ENCODE peak calls at places on chromosomes 13 and 19, in five cellular contexts. N is adipocyte, B is colonic mucosa, V is aorta, I is tibial artery. P is an unnamed sample.

GRCh38 chr13:112723771-112724170 is 33.9 kb downstream of the ATP11A start:
- DNase-seq in V (no peak), B (no peak), I (peak; percentile 15), N (no peak), P (no peak)

GRCh38 chr19:40365613-40366401 is 17.3 kb downstream of the PLD3 start:
- DNase-seq in B (peak; percentile 47), V (peak; percentile 83), N (peak; percentile 93), I (peak; percentile 55), P (peak; percentile 91)

GRCh38 chr19:13060233-13060963 is 42.3 kb downstream of the LYL1 start:
- DNase-seq in I (no peak), N (peak; percentile 24), B (peak; percentile 55), V (peak; percentile 81), P (no peak)

GRCh38 chr19:1211494-1212234 is 6.1 kb downstream of the STK11 start:
- DNase-seq in B (no peak), N (no peak), V (no peak), I (no peak), P (no peak)

GRCh38 chr13:102443234-102443633 is 41.4 kb upstream of the FGF14 start:
- DNase-seq in V (no peak), N (no peak), I (no peak), B (no peak), P (no peak)

GRCh38 chr13:106083620-106084350 is 451.7 kb downstream of the EFNB2 start:
- DNase-seq in B (peak; percentile 63), N (peak; percentile 69), V (no peak), I (no peak), P (no peak)

GRCh38 chr19:48551437-48552302 is at the start of gene SULT2B1:
- DNase-seq in B (peak; percentile 92), I (no peak), N (no peak), V (no peak), P (peak; percentile 69)

GRCh38 chr19:6421075-6422014 is 3.3 kb downstream of the KHSRP start:
- DNase-seq in I (no peak), B (no peak), V (no peak), N (no peak), P (no peak)

GRCh38 chr13:61664821-61665705 is 249.4 kb upstream of the PCDH20 start:
- DNase-seq in B (no peak), N (no peak), V (no peak), I (no peak), P (no peak)

DNA sequence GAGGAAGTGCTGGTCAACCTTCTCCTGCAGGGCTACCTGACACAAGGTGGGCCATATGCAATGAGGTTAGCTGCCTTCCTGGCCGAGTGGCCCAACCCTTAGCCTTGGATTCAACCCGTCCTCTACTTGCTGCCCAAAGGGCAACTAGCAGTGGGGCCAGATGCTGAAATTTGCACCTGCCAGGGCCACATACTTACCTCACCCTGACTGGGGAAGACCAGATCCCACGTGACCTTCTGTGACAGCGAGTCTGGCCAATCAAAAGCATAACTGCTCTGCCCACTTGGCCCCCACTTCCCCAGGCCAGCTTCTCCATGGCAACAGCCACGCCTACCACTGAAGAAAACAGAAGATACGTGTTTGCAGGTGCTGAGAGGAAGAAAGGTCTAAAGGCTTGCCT is 10.9 kb downstream of the PEG3 start:
- DNase-seq in I (no peak), N (no peak), B (no peak), V (no peak), P (peak; percentile 22)
- H3K9me3 ChIP-seq in I (no peaks in the 10 kb centered on the region), N (no peaks in the 10 kb centered on the region), B (no peaks in the 10 kb centered on the region), V (peaks cover 2% of the 10 kb centered on the region), P (peaks cover 5% of the 10 kb centered on the region)

DNA sequence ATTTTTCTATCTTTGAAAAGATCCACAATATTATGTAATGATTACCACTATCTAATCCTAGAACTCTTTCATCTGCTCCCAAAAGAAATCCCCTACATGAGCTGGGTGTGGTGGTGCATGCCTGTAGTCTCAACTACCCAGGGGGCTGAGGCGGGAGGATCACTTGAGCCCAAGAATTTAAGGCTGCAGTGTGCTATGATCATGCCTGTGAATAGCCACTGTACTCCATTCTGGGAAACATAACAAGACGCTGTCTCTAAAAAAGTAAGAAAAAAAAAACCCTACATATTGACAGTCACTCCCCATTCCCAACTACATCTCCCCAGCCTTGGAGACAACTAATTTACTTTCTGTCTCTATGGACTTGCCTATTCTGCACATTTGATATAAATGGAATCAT is 1.1 kb upstream of the ZNF226 start:
- DNase-seq in B (no peak), I (no peak), N (no peak), V (no peak), P (no peak)
- H3K9me3 ChIP-seq in B (peaks cover 2% of the 10 kb centered on the region), I (peaks cover 36% of the 10 kb centered on the region), N (peaks cover 12% of the 10 kb centered on the region), V (peaks cover 9% of the 10 kb centered on the region), P (no peaks in the 10 kb centered on the region)

GRCh38 chr19:58117841-58118575 is 20.0 kb upstream of the ZSCAN18 start:
- DNase-seq in B (no peak), N (no peak), V (no peak), I (no peak), P (no peak)
- H3K9me3 ChIP-seq in B (peaks cover 3% of the 10 kb centered on the region), N (peaks cover 92% of the 10 kb centered on the region), V (peaks cover 40% of the 10 kb centered on the region), I (peaks cover 95% of the 10 kb centered on the region), P (no peaks in the 10 kb centered on the region)

DNA sequence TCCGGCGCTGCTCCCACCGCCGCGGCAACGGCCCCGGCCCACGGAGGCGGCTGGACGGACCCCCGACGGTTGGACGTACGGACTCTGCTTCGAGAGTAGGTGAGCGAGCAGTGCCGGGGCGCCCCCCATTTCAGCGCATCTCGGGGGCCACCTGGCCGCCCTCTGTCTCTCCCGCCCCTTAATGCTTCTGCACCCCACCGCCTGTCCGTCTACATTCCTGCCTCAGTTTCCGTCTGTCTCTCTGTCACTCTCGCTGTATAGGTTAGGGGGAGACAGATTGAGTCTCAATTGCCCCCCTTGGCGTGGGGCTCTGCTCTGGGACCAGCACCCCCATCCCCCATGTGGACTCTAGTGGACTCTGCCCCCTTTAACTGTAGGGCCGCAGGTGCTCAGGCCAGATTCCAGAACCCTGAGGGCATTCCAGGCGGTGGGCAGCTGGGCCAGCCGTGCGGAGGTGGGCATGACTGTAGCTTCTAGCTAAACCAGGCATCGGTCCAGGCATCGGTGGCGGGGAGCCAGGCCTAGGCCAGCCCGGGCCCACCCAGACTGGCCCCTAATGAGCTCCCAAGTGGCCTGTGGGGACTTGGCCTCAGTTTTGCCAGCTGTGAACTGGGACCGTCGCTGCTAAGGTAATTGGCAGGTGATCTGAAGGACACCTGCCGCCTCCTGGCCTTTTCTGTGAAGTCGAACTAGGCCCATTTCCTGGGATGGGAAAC is 373 bp downstream of the TNFAIP8L1 start:
- DNase-seq in V (peak; percentile 64), B (peak; percentile 55), I (no peak), N (peak; percentile 37), P (peak; percentile 47)
- H3K9me3 ChIP-seq in V (no peaks in the 10 kb centered on the region), B (no peaks in the 10 kb centered on the region), I (no peaks in the 10 kb centered on the region), N (no peaks in the 10 kb centered on the region), P (no peaks in the 10 kb centered on the region)

GRCh38 chr19:50043967-50044366 is 18.2 kb downstream of the ZNF473 start:
- DNase-seq in V (no peak), N (no peak), B (no peak), I (no peak), P (no peak)
- H3K9me3 ChIP-seq in V (peaks cover 25% of the 10 kb centered on the region), N (peaks cover 35% of the 10 kb centered on the region), B (peaks cover 7% of the 10 kb centered on the region), I (peaks cover 64% of the 10 kb centered on the region), P (peaks cover 38% of the 10 kb centered on the region)

DNA sequence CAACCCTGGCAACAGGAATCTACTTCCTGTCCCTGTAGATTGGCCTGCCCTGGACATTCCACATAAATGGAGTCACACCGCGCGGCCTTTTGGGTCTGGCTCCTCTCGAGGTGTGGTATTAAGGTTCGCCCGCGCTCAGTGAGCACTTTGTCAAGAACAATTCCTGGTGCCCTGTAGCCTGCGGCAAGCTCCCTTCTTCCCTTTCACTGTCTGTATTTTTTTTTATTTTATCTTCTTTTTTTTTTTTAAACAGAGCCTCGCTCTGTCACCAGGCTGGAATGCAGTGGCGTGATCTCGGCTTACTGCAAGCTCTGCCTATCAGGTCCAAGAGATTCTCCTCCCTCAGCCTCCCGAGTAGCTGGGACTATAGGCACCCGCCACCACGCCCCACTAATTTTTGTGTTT is 28.3 kb downstream of the PEX11G start:
- DNase-seq in B (no peak), I (no peak), N (no peak), V (no peak), P (no peak)
- H3K9me3 ChIP-seq in B (no peaks in the 10 kb centered on the region), I (no peaks in the 10 kb centered on the region), N (no peaks in the 10 kb centered on the region), V (no peaks in the 10 kb centered on the region), P (no peaks in the 10 kb centered on the region)

P was measured in left lung.